ENCODE peak calls at places on chromosome 17, in seven cellular contexts. O is ovary, D is GM23338, J is heart left ventricle, Z is endodermal cell, S is psoas muscle, K is body of pancreas. H is an unnamed sample.
A peak's percentile ranks its signal among the peaks of the same experiment; 100 is the strongest.

GRCh38 chr17:78723001-78723796 is 58.9 kb downstream of the CYTH1 start:
- DNase-seq in O (peak; percentile 66), D (peak; percentile 83), J (peak; percentile 57), Z (peak; percentile 95), S (peak; percentile 45), K (no peak), H (no peak)

GRCh38 chr17:77502626-77503292 is 362.0 kb downstream of the SEC14L1 start:
- DNase-seq in O (no peak), D (no peak), J (peak; percentile 23), Z (peak; percentile 47), S (no peak), K (no peak), H (no peak)

GRCh38 chr17:48640858-48641180 is 14.7 kb upstream of the HOXB9 start:
- DNase-seq in O (no peak), D (no peak), J (no peak), Z (no peak), S (no peak), K (no peak), H (no peak)

GRCh38 chr17:8051831-8052230 is 13.0 kb downstream of the ALOX15B start:
- DNase-seq in O (no peak), D (no peak), J (no peak), Z (no peak), S (no peak), K (no peak), H (no peak)

GRCh38 chr17:74768069-74768762 is 7.9 kb downstream of the NAT9 start:
- DNase-seq in O (no peak), D (no peak), J (peak; percentile 93), Z (no peak), S (peak; percentile 86), K (peak; percentile 97), H (no peak)

GRCh38 chr17:70313450-70313849 is 144.1 kb downstream of the KCNJ2 start:
- DNase-seq in O (no peak), D (no peak), J (no peak), Z (no peak), S (no peak), K (no peak), H (no peak)

GRCh38 chr17:65956814-65957213 is 235.1 kb downstream of the CEP112 start:
- DNase-seq in O (no peak), D (no peak), J (no peak), Z (no peak), S (no peak), K (no peak), H (no peak)

GRCh38 chr17:78108726-78109488 is 19.6 kb downstream of the TMC6 start:
- DNase-seq in O (no peak), D (no peak), J (peak; percentile 62), Z (no peak), S (no peak), K (no peak), H (no peak)

GRCh38 chr17:4956493-4957061 is 5.7 kb downstream of the ENO3 start:
- DNase-seq in O (no peak), D (peak; percentile 90), J (no peak), Z (peak; percentile 93), S (peak; percentile 52), K (peak; percentile 39), H (no peak)

GRCh38 chr17:43958953-43959352 is 5.2 kb upstream of the PYY start:
- DNase-seq in O (no peak), D (no peak), J (no peak), Z (no peak), S (no peak), K (no peak), H (no peak)

GRCh38 chr17:40018211-40019121 is 3.2 kb downstream of the CSF3 start:
- DNase-seq in O (peak; percentile 78), D (peak; percentile 64), J (peak; percentile 70), Z (peak; percentile 91), S (peak; percentile 85), K (no peak), H (no peak)

GRCh38 chr17:34874496-34874895 is 86.8 kb downstream of the CCT6B start:
- DNase-seq in O (no peak), D (no peak), J (no peak), Z (no peak), S (no peak), K (no peak), H (no peak)

GRCh38 chr17:71899317-71899716 is 221.5 kb upstream of the SOX9 start:
- DNase-seq in O (no peak), D (no peak), J (no peak), Z (no peak), S (no peak), K (no peak), H (no peak)

GRCh38 chr17:35345926-35346771 is 27.3 kb downstream of the SLFN11 start:
- DNase-seq in O (peak; percentile 30), D (peak; percentile 72), J (peak; percentile 85), Z (peak; percentile 80), S (peak; percentile 73), K (peak; percentile 30), H (peak; percentile 48)

GRCh38 chr17:49069585-49070273 is 62.8 kb upstream of the B4GALNT2 start:
- DNase-seq in O (no peak), D (no peak), J (no peak), Z (no peak), S (no peak), K (no peak), H (no peak)

GRCh38 chr17:63550816-63551639 is 751 bp downstream of the DCAF7 start:
- DNase-seq in O (no peak), D (peak; percentile 56), J (no peak), Z (peak; percentile 83), S (no peak), K (no peak), H (no peak)

DNA sequence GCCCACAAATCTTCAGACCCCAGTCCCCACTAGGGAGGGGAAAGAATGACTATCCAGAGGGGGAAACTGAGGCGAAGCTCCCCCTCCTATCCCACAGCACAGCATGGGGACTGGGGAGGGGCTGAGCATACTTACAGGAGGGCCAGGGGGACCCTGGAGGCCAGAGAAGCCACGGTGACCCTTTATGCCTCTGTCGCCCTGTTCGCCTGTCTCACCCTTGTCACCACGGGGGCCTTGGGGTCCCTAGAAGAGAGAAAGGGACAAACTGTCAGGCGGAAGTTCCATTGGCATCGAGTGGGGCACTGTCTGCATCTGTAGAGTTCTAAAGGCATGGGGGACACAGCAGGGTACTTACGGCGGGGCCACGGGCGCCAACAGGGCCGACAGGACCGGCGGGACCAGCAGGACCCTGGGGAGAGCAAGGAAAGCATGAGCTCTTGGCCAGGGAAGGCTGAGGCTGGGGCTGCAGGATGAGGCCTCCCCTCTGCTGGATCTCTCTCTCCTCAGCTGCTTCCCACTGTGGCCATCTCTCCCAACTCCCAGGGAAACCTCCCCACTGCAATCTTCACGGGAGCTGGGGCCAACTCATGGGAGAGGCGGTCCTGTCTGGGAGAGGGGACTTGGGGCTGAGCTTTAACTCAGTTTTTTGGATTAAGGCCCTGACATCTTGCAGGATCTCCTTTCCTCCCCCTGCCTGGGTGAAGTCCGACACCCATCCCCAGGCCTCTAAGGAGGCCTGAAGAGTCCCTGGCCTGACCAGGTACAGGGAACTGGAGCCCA is 13.5 kb downstream of the COL1A1 start:
- DNase-seq in O (no peak), D (no peak), J (no peak), Z (no peak), S (no peak), K (no peak), H (no peak)
- H3K36me3 ChIP-seq in O (no peaks in the 10 kb centered on the region), D (no peaks in the 10 kb centered on the region), J (no peaks in the 10 kb centered on the region), Z (peaks cover 12% of the 10 kb centered on the region), S (peaks cover 3% of the 10 kb centered on the region), K (no peaks in the 10 kb centered on the region), H (no peaks in the 10 kb centered on the region)

GRCh38 chr17:51103451-51103850 is 17.2 kb downstream of the SPAG9 start:
- DNase-seq in O (no peak), D (no peak), J (no peak), Z (peak; percentile 29), S (no peak), K (no peak), H (no peak)

GRCh38 chr17:51097708-51098446 is 22.8 kb downstream of the SPAG9 start:
- DNase-seq in O (no peak), D (no peak), J (no peak), Z (peak; percentile 21), S (no peak), K (peak; percentile 63), H (no peak)

GRCh38 chr17:51107666-51108227 is 12.9 kb downstream of the SPAG9 start:
- DNase-seq in O (no peak), D (no peak), J (no peak), Z (no peak), S (no peak), K (peak; percentile 22), H (no peak)

DNA sequence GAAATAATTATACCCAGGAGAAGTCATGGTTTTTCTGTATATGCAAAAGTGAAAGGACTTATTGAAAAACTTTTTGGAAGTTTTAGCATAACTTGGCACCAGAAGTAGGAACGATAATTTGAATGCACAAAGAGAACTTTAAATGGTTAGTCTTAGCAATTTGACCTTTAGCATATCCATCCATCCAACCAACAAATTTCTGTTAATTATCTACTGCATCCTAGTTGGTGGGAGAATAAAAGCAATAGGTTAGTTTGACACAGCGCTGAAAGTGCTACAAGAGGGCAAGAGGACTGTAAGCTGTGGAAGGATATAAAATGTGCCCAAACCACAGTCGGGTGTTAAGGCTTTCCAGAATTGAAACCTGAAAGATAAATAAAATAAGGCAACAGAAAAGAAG is 17.6 kb downstream of the SPAG9 start:
- DNase-seq in O (no peak), D (no peak), J (no peak), Z (peak; percentile 15), S (no peak), K (no peak), H (no peak)
- H3K27ac ChIP-seq in O (no peak overlapping the region), D (no peak overlapping the region), J (no peak overlapping the region), Z (no peak overlapping the region), S (no peak overlapping the region), K (peak overlapping the region; percentile 62), H (no peak overlapping the region)

DNA sequence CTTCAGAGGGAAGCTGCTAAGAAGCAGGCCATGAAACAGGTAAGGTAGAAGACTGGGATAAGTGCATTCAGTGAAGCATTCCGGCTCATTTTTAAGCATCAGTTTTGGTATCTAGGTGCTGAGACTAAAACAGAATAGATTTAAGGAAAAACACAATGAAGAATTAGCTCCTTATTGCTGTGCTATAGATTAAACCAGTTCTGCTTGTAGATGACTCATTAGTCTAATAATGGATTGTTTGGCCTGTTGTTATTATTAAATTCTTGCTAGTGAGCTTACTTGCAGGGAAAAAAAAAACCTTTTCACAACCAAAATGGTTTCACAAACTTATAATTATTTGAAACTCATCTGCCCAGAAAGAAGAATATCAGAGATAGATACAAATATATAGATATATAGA is 55.9 kb downstream of the NSRP1 start:
- DNase-seq in O (no peak), D (no peak), J (no peak), Z (no peak), S (no peak), K (no peak), H (no peak)
- H3K36me3 ChIP-seq in O (no peaks in the 10 kb centered on the region), D (peaks cover 4% of the 10 kb centered on the region), J (no peaks in the 10 kb centered on the region), Z (peaks cover 50% of the 10 kb centered on the region), S (peaks cover 40% of the 10 kb centered on the region), K (no peaks in the 10 kb centered on the region), H (peaks cover 3% of the 10 kb centered on the region)

GRCh38 chr17:1197379-1197778 is 17.6 kb upstream of the ABR start:
- DNase-seq in O (no peak), D (no peak), J (no peak), Z (no peak), S (peak; percentile 58), K (no peak), H (no peak)
- H3K27ac ChIP-seq in O (peak overlapping the region; percentile 70), D (no peak overlapping the region), J (peak overlapping the region; percentile 62), Z (no peak overlapping the region), S (no peak overlapping the region), K (peak overlapping the region; percentile 53), H (no peak overlapping the region)

H was measured in CD4-positive, alpha-beta memory T cell.